ENCODE peak calls at places on chromosome 18, in nine cellular contexts. U is activated effector memory CD4-positive, alpha-beta T cell treated with Interleukin-2 at 50 U/mL for 16 hours; O is AG08396; T is T-helper 17 cell; A is GM20000; M is endothelial cell of umbilical vein; Y is activated CD4-positive, alpha-beta T cell treated with anti-CD3 and anti-CD28 coated beads, Interleukin-2, amount 10 ng/mL, durations not matched to agents 7 days and 5 days; R is hepatic stellate cell; Z is SW480. L is an unnamed sample.

GRCh38 chr18:58324824-58325520 is 280.9 kb downstream of the NEDD4L start:
- DNase-seq in Y (no peak), R (no peak), O (no peak), Z (no peak), U (no peak), M (no peak), A (no peak), T (no peak), L (no peak)

GRCh38 chr18:5251117-5251516 is 44.4 kb downstream of the ZBTB14 start:
- DNase-seq in O (no peak), M (no peak), T (no peak), R (no peak), U (no peak), A (no peak), Z (no peak), Y (no peak), L (no peak)

GRCh38 chr18:2515908-2516625 is 55.2 kb downstream of the METTL4 start:
- DNase-seq in R (peak), U (no peak), T (no peak), Y (peak), O (peak), Z (peak), M (peak), A (peak), L (peak)

GRCh38 chr18:79642626-79643025 is 37.0 kb upstream of the CTDP1 start:
- DNase-seq in O (no peak), U (no peak), M (no peak), T (no peak), R (no peak), Z (no peak), A (peak), Y (no peak), L (no peak)

GRCh38 chr18:8701546-8702118 is 3.7 kb upstream of the MTCL1 start:
- DNase-seq in A (no peak), T (no peak), R (peak), U (no peak), M (no peak), Y (no peak), O (peak), Z (no peak), L (no peak)

GRCh38 chr18:14976736-14977430 is 228.9 kb downstream of the ANKRD30B start:
- DNase-seq in R (no peak), U (no peak), Y (no peak), M (peak), A (no peak), T (no peak), O (peak), Z (peak), L (peak)

GRCh38 chr18:58208207-58208944 is 164.3 kb downstream of the NEDD4L start:
- DNase-seq in R (no peak), Z (no peak), T (no peak), U (no peak), M (peak), Y (no peak), A (no peak), O (no peak), L (no peak)

GRCh38 chr18:62566199-62566598 is 43.4 kb downstream of the ZCCHC2 start:
- DNase-seq in Y (no peak), U (no peak), A (no peak), O (no peak), R (no peak), T (no peak), Z (no peak), M (peak), L (peak)

GRCh38 chr18:55224086-55224625 is 264.9 kb upstream of the CCDC68 start:
- DNase-seq in R (no peak), O (no peak), U (no peak), A (no peak), Y (no peak), Z (no peak), T (no peak), M (no peak), L (no peak)

GRCh38 chr18:3720818-3721545 is 271.0 kb downstream of the TGIF1 start:
- DNase-seq in Y (no peak), U (no peak), A (no peak), Z (no peak), R (no peak), M (no peak), O (no peak), T (no peak), L (no peak)

GRCh38 chr18:4631239-4631638 is 176.1 kb upstream of the DLGAP1 start:
- DNase-seq in O (no peak), R (no peak), Z (no peak), A (no peak), M (no peak), T (no peak), Y (no peak), U (no peak), L (no peak)

GRCh38 chr18:43919565-43919964 is 642.3 kb upstream of the SYT4 start:
- DNase-seq in Z (no peak), U (no peak), M (peak), O (no peak), R (no peak), Y (no peak), A (no peak), T (no peak), L (no peak)

GRCh38 chr18:70243545-70243944 is 38.1 kb upstream of the RTTN start:
- DNase-seq in Z (peak), R (no peak), Y (no peak), T (no peak), O (no peak), U (no peak), A (no peak), M (peak), L (no peak)

GRCh38 chr18:10054366-10054765 is 140.6 kb downstream of the VAPA start:
- DNase-seq in Z (no peak), M (no peak), R (no peak), O (no peak), T (no peak), Y (no peak), A (no peak), U (no peak), L (no peak)

GRCh38 chr18:57771626-57772025 is 31.5 kb downstream of the ATP8B1 start:
- DNase-seq in U (no peak), Z (no peak), M (no peak), T (no peak), Y (no peak), O (no peak), R (no peak), A (no peak), L (no peak)

L was measured in HTR-8/SVneo.